ENCODE peak calls at places on chromosome 11, in nine cellular contexts. J is adrenal gland, X is stomach, L is esophagus squamous epithelium, R is uterus, G is tibial nerve, C is transverse colon, U is HepG2, S is IMR-90. A is an unnamed sample. For H3K36me3 and H3K4me1, the result is how much of the 10 kb centered on the place peaks cover.

GRCh38 chr11:64971421-64972233 is at the start of gene MAJIN:
- DNase-seq in S (peak), G (no peak), X (peak), C (peak), R (peak), J (peak), L (no peak), U (no peak), A (peak)

GRCh38 chr11:124536520-124536919 is 6.9 kb downstream of the OR8B12 start:
- DNase-seq in G (no peak), C (peak), X (no peak), L (no peak), R (no peak), J (peak), S (peak), U (peak), A (peak)

GRCh38 chr11:73641668-73642067 is 4.7 kb upstream of the PLEKHB1 start:
- DNase-seq in C (no peak), X (no peak), G (no peak), L (no peak), S (no peak), U (no peak), R (no peak), J (no peak), A (no peak)

GRCh38 chr11:4459470-4459869 is 10.4 kb downstream of the OR52K2 start:
- DNase-seq in J (peak), S (no peak), G (no peak), C (peak), L (no peak), R (peak), X (no peak), U (no peak), A (no peak)

GRCh38 chr11:2581931-2582435 is 117.8 kb downstream of the KCNQ1OT1 start:
- DNase-seq in X (peak), L (no peak), C (peak), U (no peak), R (no peak), G (peak), S (no peak), J (peak), A (no peak)

GRCh38 chr11:126718319-126718718 is 282.3 kb downstream of the KIRREL3 start:
- DNase-seq in X (no peak), S (peak), J (no peak), L (no peak), U (no peak), R (no peak), C (no peak), G (no peak), A (no peak)

GRCh38 chr11:16897460-16898061 is 116.7 kb downstream of the PLEKHA7 start:
- DNase-seq in X (no peak), S (no peak), C (no peak), U (no peak), L (no peak), G (no peak), R (no peak), J (no peak), A (no peak)

GRCh38 chr11:64247729-64248531 is 1.2 kb upstream of the PPP1R14B start:
- DNase-seq in L (no peak), X (no peak), U (no peak), C (peak), G (no peak), J (peak), R (no peak), S (no peak), A (no peak)

GRCh38 chr11:123187670-123188507 is 7.2 kb downstream of the CLMP start:
- DNase-seq in J (no peak), X (no peak), S (peak), G (no peak), C (no peak), R (no peak), U (no peak), L (no peak), A (no peak)

DNA sequence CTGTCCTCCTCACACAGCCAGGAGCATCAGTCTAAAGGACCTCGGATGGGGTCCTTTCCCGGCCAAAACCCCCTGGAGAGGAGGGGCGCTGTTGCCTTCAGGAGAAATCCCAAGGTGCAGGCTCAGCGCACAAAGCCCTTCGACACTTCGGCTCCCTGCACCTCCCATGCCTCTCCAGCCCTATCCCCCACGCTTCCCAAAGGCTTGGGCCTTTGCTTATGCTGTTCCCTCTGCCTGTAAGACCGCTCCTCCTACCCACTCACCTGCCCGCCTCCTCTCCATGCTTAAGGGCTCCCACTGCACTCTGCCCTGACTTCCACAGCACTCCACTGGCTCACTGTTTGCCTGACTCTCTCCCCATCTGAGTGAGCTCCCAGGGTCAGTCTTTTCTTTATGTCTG is 13.5 kb downstream of the SLC15A3 start:
- DNase-seq in G (no peak), U (no peak), J (no peak), L (no peak), C (no peak), X (no peak), R (no peak), S (no peak), A (no peak)
- H3K36me3 ChIP-seq in G (under half), U (under half), J (under half), L (half or more), C (under half), X (half or more), R (under half), S (under half), A (under half)

GRCh38 chr11:48062649-48063048 is 82.3 kb downstream of the PTPRJ start:
- DNase-seq in C (no peak), R (no peak), S (no peak), J (no peak), G (no peak), L (no peak), X (no peak), U (no peak), A (no peak)
- H3K4me1 ChIP-seq in C (under half), R (under half), S (under half), J (under half), G (under half), L (under half), X (under half), U (under half), A (under half)

GRCh38 chr11:1560011-1560579 is 12.0 kb downstream of the DUSP8 start:
- DNase-seq in C (no peak), R (no peak), U (no peak), J (no peak), G (no peak), L (no peak), X (no peak), S (no peak), A (no peak)

GRCh38 chr11:1561266-1561665 is 10.8 kb downstream of the DUSP8 start:
- DNase-seq in L (no peak), R (no peak), J (no peak), X (no peak), C (peak), S (no peak), G (no peak), U (no peak), A (no peak)

GRCh38 chr11:1560618-1561251 is 11.3 kb downstream of the DUSP8 start:
- DNase-seq in U (no peak), L (no peak), S (no peak), C (no peak), R (no peak), G (no peak), X (no peak), J (no peak), A (no peak)

GRCh38 chr11:1557904-1558831 is 13.9 kb downstream of the DUSP8 start:
- DNase-seq in G (peak), U (no peak), C (peak), R (peak), X (peak), J (peak), L (no peak), S (peak), A (no peak)

GRCh38 chr11:1559103-1559951 is 12.7 kb downstream of the DUSP8 start:
- DNase-seq in R (peak), L (no peak), J (peak), G (peak), U (no peak), C (peak), S (peak), X (peak), A (peak)
- TF ChIP-seq POLR2A in R (peak), L (no peak), J (no peak), G (peak), U (no peak), C (peak), S (no peak), X (no peak), A (no peak)

GRCh38 chr11:134196756-134197155 is 27.0 kb downstream of the NCAPD3 start:
- DNase-seq in R (no peak), G (no peak), L (no peak), X (no peak), S (no peak), J (no peak), C (no peak), U (no peak), A (no peak)
- H3K36me3 ChIP-seq in R (under half), G (under half), L (half or more), X (half or more), S (under half), J (under half), C (under half), U (half or more), A (under half)

GRCh38 chr11:67646535-67647336 is 3.8 kb downstream of the ACY3 start:
- DNase-seq in J (no peak), L (no peak), U (no peak), G (no peak), X (no peak), S (no peak), C (peak), R (no peak), A (no peak)
- H3K4me1 ChIP-seq in J (under half), L (under half), U (under half), G (under half), X (under half), S (under half), C (under half), R (under half), A (under half)

DNA sequence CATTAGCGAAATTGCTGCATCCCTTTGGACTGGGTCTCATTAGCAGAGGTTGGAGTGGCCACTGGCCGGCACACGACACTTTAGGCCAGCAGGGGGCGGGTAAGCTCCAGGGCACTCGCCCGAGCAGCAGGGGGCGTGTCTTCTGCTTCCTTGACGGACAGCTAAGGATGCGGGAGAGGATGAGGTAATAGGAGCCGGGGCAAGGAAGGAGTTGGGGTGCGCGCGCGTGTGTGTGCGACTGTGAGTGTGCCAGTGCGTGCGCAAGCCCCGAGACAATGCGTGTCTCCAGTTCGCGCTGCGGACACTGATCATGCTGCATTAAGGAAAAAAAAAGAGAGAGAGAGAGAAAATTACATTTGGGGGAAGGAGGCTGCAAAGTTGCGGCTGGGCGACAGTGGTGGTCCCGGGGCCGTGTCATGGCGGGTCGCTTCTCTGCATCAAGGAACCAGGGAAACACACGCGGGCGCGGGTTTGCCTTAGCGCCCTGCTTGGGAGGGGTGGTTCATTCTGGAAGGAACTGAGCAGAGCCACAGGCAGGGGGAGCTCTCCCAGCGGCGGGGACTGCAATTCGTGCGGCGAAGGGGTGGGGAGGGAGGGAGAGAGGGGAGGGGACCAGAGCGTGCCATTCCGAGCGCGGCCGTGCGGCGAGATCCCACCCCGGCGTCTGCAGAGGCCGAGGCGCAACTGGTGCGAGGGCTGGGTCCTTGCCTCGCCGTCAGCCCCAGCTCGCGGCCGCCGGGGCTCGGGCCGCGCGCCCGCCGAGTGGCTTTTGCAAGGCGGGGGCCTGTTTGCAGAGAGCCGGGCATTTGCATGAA is at the start of gene DTX4:
- DNase-seq in C (peak), S (peak), J (peak), U (peak), R (peak), G (peak), L (peak), X (peak), A (peak)
- TF ChIP-seq POLR2A in C (peak), S (peak), J (no peak), U (no peak), R (no peak), G (peak), L (peak), X (no peak), A (no peak)

GRCh38 chr11:69078508-69078907 is 29.8 kb downstream of the TPCN2 start:
- DNase-seq in R (no peak), J (no peak), X (no peak), C (no peak), S (no peak), L (no peak), G (no peak), U (no peak), A (no peak)
- H3K36me3 ChIP-seq in R (under half), J (under half), X (half or more), C (under half), S (under half), L (half or more), G (under half), U (under half), A (under half)

DNA sequence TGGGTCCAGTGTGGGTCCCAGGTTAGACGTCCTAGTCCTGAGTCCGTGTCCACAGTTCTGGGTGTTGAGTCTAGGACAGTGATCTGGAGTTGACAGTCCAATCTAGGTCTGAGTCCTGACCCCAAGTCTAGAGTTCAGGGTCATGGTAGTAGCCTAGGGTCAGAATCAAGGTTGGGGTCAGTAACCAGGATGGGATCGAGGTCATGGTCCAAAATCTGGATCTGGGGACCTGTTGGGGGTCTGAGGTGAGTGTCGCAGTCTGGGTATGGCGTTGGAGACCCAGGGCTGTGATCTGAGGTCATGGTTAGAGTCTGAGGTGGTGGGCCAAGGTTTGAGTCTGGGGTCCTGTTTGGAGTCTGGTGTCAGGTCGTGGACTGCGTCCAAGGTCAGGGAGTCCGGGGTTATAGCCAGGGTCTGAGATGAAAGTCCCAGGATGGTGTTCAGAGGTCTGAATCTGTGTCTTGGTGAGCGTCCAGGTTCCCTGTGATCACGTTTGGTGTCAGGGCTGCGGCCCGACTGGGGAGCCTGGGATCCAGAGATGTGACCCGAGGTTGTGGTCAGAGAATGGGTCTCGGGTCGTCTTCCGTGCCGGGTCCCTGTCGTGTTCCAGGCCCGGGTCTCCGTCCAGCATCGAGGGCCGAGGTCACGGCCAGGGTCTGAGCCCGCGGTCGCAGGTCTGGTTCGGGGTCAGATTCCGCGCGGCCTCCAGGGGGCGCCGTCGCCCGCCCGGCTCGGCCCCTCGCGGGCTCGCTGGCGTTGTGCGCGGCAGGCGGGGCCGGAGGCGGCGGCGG is 445 bp upstream of the GRK2 start:
- DNase-seq in X (peak), U (peak), G (peak), C (peak), J (peak), S (peak), R (peak), L (no peak), A (peak)
- H3K4me1 ChIP-seq in X (half or more), U (half or more), G (under half), C (half or more), J (half or more), S (under half), R (under half), L (half or more), A (under half)

A was measured in breast epithelium.